ENCODE peak calls at places on chromosome 5, in four cellular contexts. One of them, this sample, is unnamed.

GRCh38 chr5:119400248-119400647 is 44.4 kb downstream of the TNFAIP8 start:
- DNase-seq in IMR-90: peak; percentile 62
- DNase-seq in H1: no peak
- DNase-seq in mesendoderm: no peak
- DNase-seq in this sample: no peak

GRCh38 chr5:107919969-107920368 is 249.2 kb upstream of the EFNA5 start:
- DNase-seq in H1: no peak
- DNase-seq in IMR-90: no peak
- DNase-seq in mesendoderm: no peak
- DNase-seq in this sample: no peak

GRCh38 chr5:34691326-34691725 is 35.2 kb downstream of the RAI14 start:
- DNase-seq in IMR-90: no peak
- DNase-seq in mesendoderm: no peak
- DNase-seq in H1: no peak
- DNase-seq in this sample: no peak

GRCh38 chr5:93019896-93020295 is 561.1 kb downstream of the NR2F1-AS1 start:
- DNase-seq in mesendoderm: no peak
- DNase-seq in IMR-90: no peak
- DNase-seq in H1: no peak
- DNase-seq in this sample: no peak

GRCh38 chr5:92019376-92019990 is 636.4 kb upstream of the ARRDC3 start:
- DNase-seq in mesendoderm: no peak
- DNase-seq in IMR-90: peak; percentile 30
- DNase-seq in H1: no peak
- DNase-seq in this sample: no peak

GRCh38 chr5:10481241-10481932 is 39.7 kb downstream of the ROPN1L start:
- DNase-seq in H1: no peak
- DNase-seq in IMR-90: no peak
- DNase-seq in mesendoderm: no peak
- DNase-seq in this sample: peak; percentile 51

GRCh38 chr5:133730866-133731265 is 118.5 kb upstream of the FSTL4 start:
- DNase-seq in H1: no peak
- DNase-seq in mesendoderm: no peak
- DNase-seq in IMR-90: no peak
- DNase-seq in this sample: no peak

GRCh38 chr5:37685211-37685610 is 154.6 kb downstream of the GDNF start:
- DNase-seq in H1: no peak
- DNase-seq in IMR-90: no peak
- DNase-seq in mesendoderm: no peak
- DNase-seq in this sample: no peak

GRCh38 chr5:33657804-33658435 is 217.2 kb downstream of the TARS1 start:
- DNase-seq in H1: peak; percentile 47
- DNase-seq in mesendoderm: peak; percentile 88
- DNase-seq in IMR-90: no peak
- DNase-seq in this sample: peak; percentile 66

GRCh38 chr5:32419791-32420190 is 24.7 kb downstream of the ZFR start:
- DNase-seq in mesendoderm: no peak
- DNase-seq in H1: no peak
- DNase-seq in IMR-90: no peak
- DNase-seq in this sample: no peak

GRCh38 chr5:143218563-143219170 is 184.8 kb downstream of the NR3C1 start:
- DNase-seq in IMR-90: no peak
- DNase-seq in H1: no peak
- DNase-seq in mesendoderm: peak; percentile 88
- DNase-seq in this sample: no peak

GRCh38 chr5:112125910-112126309 is 293.2 kb downstream of the EPB41L4A start:
- DNase-seq in H1: no peak
- DNase-seq in IMR-90: peak; percentile 40
- DNase-seq in mesendoderm: no peak
- DNase-seq in this sample: no peak

GRCh38 chr5:636951-637350 is 24.8 kb downstream of the CEP72 start:
- DNase-seq in IMR-90: no peak
- DNase-seq in mesendoderm: no peak
- DNase-seq in H1: no peak
- DNase-seq in this sample: no peak

GRCh38 chr5:111741270-111741669 is 15.7 kb downstream of the NREP start:
- DNase-seq in mesendoderm: no peak
- DNase-seq in IMR-90: peak; percentile 65
- DNase-seq in H1: no peak
- DNase-seq in this sample: no peak

GRCh38 chr5:143014017-143014651 is 244.0 kb downstream of the ARHGAP26 start:
- DNase-seq in mesendoderm: peak; percentile 86
- DNase-seq in IMR-90: no peak
- DNase-seq in H1: no peak
- DNase-seq in this sample: peak; percentile 81

GRCh38 chr5:150626853-150627276 is 13.6 kb upstream of the SYNPO start:
- DNase-seq in IMR-90: no peak
- DNase-seq in mesendoderm: no peak
- DNase-seq in H1: no peak
- DNase-seq in this sample: no peak

GRCh38 chr5:108149369-108149768 is 232.5 kb downstream of the FBXL17 start:
- DNase-seq in IMR-90: no peak
- DNase-seq in H1: no peak
- DNase-seq in mesendoderm: no peak
- DNase-seq in this sample: no peak

GRCh38 chr5:1765141-1765879 is 34.3 kb downstream of the MRPL36 start:
- DNase-seq in IMR-90: peak; percentile 13
- DNase-seq in mesendoderm: no peak
- DNase-seq in H1: no peak
- DNase-seq in this sample: peak; percentile 25

GRCh38 chr5:95591490-95591901 is 28.4 kb upstream of the GPR150 start:
- DNase-seq in mesendoderm: no peak
- DNase-seq in H1: no peak
- DNase-seq in IMR-90: peak; percentile 91
- DNase-seq in this sample: no peak

GRCh38 chr5:143739741-143740140 is 72.2 kb upstream of the HMHB1 start:
- DNase-seq in IMR-90: peak; percentile 22
- DNase-seq in mesendoderm: no peak
- DNase-seq in H1: no peak
- DNase-seq in this sample: no peak

GRCh38 chr5:113508756-113509155 is 4.7 kb upstream of the YTHDC2 start:
- DNase-seq in H1: no peak
- DNase-seq in mesendoderm: no peak
- DNase-seq in IMR-90: no peak
- DNase-seq in this sample: no peak

GRCh38 chr5:123035950-123036390 is 555 bp downstream of the PPIC start:
- DNase-seq in IMR-90: peak; percentile 29
- DNase-seq in mesendoderm: peak; percentile 74
- DNase-seq in H1: peak; percentile 17
- DNase-seq in this sample: peak; percentile 77

GRCh38 chr5:135718151-135718550 is 116.3 kb upstream of the SLC25A48 start:
- DNase-seq in IMR-90: peak; percentile 31
- DNase-seq in H1: no peak
- DNase-seq in mesendoderm: peak; percentile 84
- DNase-seq in this sample: no peak

GRCh38 chr5:45262061-45262590 is 434.1 kb downstream of the HCN1 start:
- DNase-seq in mesendoderm: no peak
- DNase-seq in H1: no peak
- DNase-seq in IMR-90: no peak
- DNase-seq in this sample: no peak

GRCh38 chr5:36206913-36207312 is 34.8 kb downstream of the NADK2 start:
- DNase-seq in H1: no peak
- DNase-seq in mesendoderm: no peak
- DNase-seq in IMR-90: no peak
- DNase-seq in this sample: no peak

GRCh38 chr5:11164456-11165286 is 403.6 kb upstream of the DAP start:
- DNase-seq in H1: no peak
- DNase-seq in mesendoderm: no peak
- DNase-seq in IMR-90: no peak
- DNase-seq in this sample: no peak

GRCh38 chr5:82597437-82597836 is 319.3 kb upstream of the RPS23 start:
- DNase-seq in H1: no peak
- DNase-seq in mesendoderm: peak; percentile 81
- DNase-seq in IMR-90: no peak
- DNase-seq in this sample: peak; percentile 60

GRCh38 chr5:156951354-156951753 is 11.7 kb downstream of the TIMD4 start:
- DNase-seq in mesendoderm: no peak
- DNase-seq in IMR-90: no peak
- DNase-seq in H1: no peak
- DNase-seq in this sample: no peak

GRCh38 chr5:132408456-132408855 is 38.9 kb downstream of the SLC22A5 start:
- DNase-seq in IMR-90: no peak
- DNase-seq in H1: no peak
- DNase-seq in mesendoderm: no peak
- DNase-seq in this sample: no peak
- H3K27ac ChIP-seq in IMR-90: no peak overlapping the region
- H3K27ac ChIP-seq in H1: no peak overlapping the region
- H3K27ac ChIP-seq in mesendoderm: no peak overlapping the region
- H3K27ac ChIP-seq in this sample: no peak overlapping the region

DNA sequence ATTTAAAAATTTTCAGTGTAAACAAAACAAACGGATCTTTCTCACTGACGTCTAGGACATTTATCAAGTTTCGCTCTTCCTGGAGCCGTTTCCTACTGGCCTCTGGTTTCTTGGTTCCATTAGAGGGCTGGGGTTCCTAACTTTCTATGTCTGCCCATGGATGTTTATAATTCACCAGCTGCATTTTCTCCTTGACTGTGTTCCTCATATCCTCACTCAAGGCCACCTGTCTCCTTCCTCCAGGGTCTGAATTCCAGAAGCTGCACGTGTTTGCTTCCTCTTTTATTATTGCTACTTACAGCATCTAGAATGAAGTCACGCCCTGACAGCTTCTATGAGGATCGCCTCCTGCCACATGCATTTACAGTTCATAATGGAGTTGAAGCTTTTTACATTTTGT is 74.1 kb upstream of the BASP1 start:
- DNase-seq in mesendoderm: no peak
- DNase-seq in IMR-90: peak; percentile 62
- DNase-seq in H1: no peak
- DNase-seq in this sample: no peak
- H4K5ac ChIP-seq in mesendoderm: no peak overlapping the region
- H4K5ac ChIP-seq in IMR-90: no peak overlapping the region
- H4K5ac ChIP-seq in H1: no peak overlapping the region
- H4K5ac ChIP-seq in this sample: no peak overlapping the region

GRCh38 chr5:88879724-88880123 is 3.3 kb downstream of the MEF2C start:
- DNase-seq in H1: no peak
- DNase-seq in IMR-90: no peak
- DNase-seq in mesendoderm: peak; percentile 14
- DNase-seq in this sample: no peak
- H3K27ac ChIP-seq in H1: no peak overlapping the region
- H3K27ac ChIP-seq in IMR-90: no peak overlapping the region
- H3K27ac ChIP-seq in mesendoderm: no peak overlapping the region
- H3K27ac ChIP-seq in this sample: no peak overlapping the region

GRCh38 chr5:21171038-21171437 is 1183.0 kb upstream of the CDH18 start:
- DNase-seq in mesendoderm: no peak
- DNase-seq in H1: no peak
- DNase-seq in IMR-90: no peak
- DNase-seq in this sample: no peak
- H4K5ac ChIP-seq in mesendoderm: no peak overlapping the region
- H4K5ac ChIP-seq in H1: no peak overlapping the region
- H4K5ac ChIP-seq in IMR-90: no peak overlapping the region
- H4K5ac ChIP-seq in this sample: no peak overlapping the region

GRCh38 chr5:139566611-139567010 is 5.5 kb downstream of the UBE2D2 start:
- DNase-seq in IMR-90: no peak
- DNase-seq in H1: no peak
- DNase-seq in mesendoderm: no peak
- DNase-seq in this sample: no peak
- H3K27ac ChIP-seq in IMR-90: no peak overlapping the region
- H3K27ac ChIP-seq in H1: no peak overlapping the region
- H3K27ac ChIP-seq in mesendoderm: no peak overlapping the region
- H3K27ac ChIP-seq in this sample: no peak overlapping the region

DNA sequence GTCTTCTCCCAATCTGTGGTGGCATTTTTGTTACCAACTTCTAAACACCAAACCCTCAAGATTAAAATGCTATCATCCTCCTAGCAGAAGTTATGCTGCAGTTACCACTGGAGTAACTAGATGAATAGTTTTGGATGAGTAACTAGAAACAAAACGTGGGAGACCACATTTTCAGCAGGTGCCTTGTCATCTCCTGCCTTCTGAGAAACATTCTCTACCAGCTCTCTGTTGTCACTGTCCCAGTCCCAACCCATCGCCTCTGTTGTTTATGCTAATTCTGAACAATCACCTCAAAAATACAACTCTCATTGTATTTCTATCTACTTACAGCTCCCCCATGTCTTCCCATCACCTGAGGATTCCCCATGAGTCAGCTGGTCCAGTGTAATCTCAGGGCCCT is 652.5 kb upstream of the ADAMTS16 start:
- DNase-seq in mesendoderm: no peak
- DNase-seq in H1: no peak
- DNase-seq in IMR-90: no peak
- DNase-seq in this sample: no peak
- H4K5ac ChIP-seq in mesendoderm: no peak overlapping the region
- H4K5ac ChIP-seq in H1: no peak overlapping the region
- H4K5ac ChIP-seq in IMR-90: no peak overlapping the region
- H4K5ac ChIP-seq in this sample: no peak overlapping the region

GRCh38 chr5:177390363-177391300 is 6.4 kb downstream of the SLC34A1 start:
- DNase-seq in mesendoderm: peak; percentile 94
- DNase-seq in H1: peak; percentile 89
- DNase-seq in IMR-90: peak; percentile 80
- DNase-seq in this sample: peak; percentile 93

GRCh38 chr5:177387405-177387804 is 3.2 kb downstream of the SLC34A1 start:
- DNase-seq in H1: no peak
- DNase-seq in mesendoderm: no peak
- DNase-seq in IMR-90: no peak
- DNase-seq in this sample: no peak

GRCh38 chr5:177386542-177386941 is 2.3 kb downstream of the SLC34A1 start:
- DNase-seq in IMR-90: no peak
- DNase-seq in mesendoderm: no peak
- DNase-seq in H1: no peak
- DNase-seq in this sample: no peak

GRCh38 chr5:177388521-177389052 is 4.4 kb downstream of the SLC34A1 start:
- DNase-seq in mesendoderm: no peak
- DNase-seq in IMR-90: no peak
- DNase-seq in H1: no peak
- DNase-seq in this sample: no peak

DNA sequence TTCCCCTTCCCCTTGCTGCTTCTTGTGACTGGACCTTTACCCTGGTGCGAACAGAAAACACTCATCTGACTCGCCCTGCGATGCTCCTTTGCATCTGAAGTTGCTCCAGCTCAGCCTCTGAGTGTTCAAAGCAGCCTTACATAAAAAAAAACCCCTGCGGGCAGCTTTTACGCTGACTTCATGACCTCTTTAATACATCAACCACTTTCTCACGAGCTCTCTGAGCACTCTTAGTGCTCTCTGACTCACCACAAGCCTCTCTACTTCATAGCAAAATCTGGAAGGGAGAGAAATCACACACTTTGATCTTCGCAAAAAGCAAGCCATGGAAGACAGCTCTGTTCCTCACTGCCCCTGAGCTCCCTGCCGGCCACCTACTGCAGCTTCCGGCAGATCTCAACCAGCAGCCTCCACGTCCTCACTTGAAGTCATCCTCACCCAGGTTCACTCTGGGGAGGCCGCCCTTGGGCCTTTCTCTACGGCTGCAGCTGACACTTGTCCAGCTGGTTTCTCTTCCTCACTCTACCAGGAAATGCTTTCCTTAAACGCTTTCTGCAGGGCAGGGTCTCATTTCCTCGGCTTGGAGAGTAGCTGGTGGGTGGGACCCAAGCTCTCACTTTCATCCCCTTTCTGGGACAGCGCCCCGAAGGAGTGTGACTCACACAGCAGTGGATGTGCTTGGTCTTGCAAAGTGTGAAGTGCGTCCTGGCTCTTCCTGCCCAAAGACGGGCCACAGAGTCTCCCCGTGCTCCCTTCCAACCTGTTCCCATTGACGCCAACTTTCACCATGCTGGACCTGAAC is 5.3 kb downstream of the SLC34A1 start:
- DNase-seq in H1: no peak
- DNase-seq in mesendoderm: peak; percentile 69
- DNase-seq in IMR-90: peak; percentile 96
- DNase-seq in this sample: peak; percentile 42
- H3K27ac ChIP-seq in H1: no peak overlapping the region
- H3K27ac ChIP-seq in mesendoderm: no peak overlapping the region
- H3K27ac ChIP-seq in IMR-90: peak overlapping the region; percentile 21
- H3K27ac ChIP-seq in this sample: no peak overlapping the region